ENCODE peak calls at places on chromosomes 3 and 15, in nine cellular contexts. One of them, this sample, is unnamed.

GRCh38 chr3:47661121-47661752 is 82.6 kb upstream of the CSPG5 start:
- DNase-seq in GM12865: no peak
- DNase-seq in dorsolateral prefrontal cortex: peak
- DNase-seq in endodermal cell: no peak
- DNase-seq in PC-9: no peak
- DNase-seq in CD8-positive, alpha-beta T cell: no peak
- DNase-seq in A549: peak
- DNase-seq in OCI-LY7: no peak
- DNase-seq in cardiac fibroblast: peak
- DNase-seq in this sample: peak

GRCh38 chr3:76700323-76700722 is 339.6 kb upstream of the ROBO2 start:
- DNase-seq in GM12865: no peak
- DNase-seq in dorsolateral prefrontal cortex: no peak
- DNase-seq in endodermal cell: no peak
- DNase-seq in PC-9: no peak
- DNase-seq in CD8-positive, alpha-beta T cell: no peak
- DNase-seq in A549: no peak
- DNase-seq in OCI-LY7: no peak
- DNase-seq in cardiac fibroblast: no peak
- DNase-seq in this sample: no peak

GRCh38 chr3:182117583-182117982 is 405.9 kb downstream of the SOX2 start:
- DNase-seq in GM12865: no peak
- DNase-seq in dorsolateral prefrontal cortex: no peak
- DNase-seq in endodermal cell: no peak
- DNase-seq in PC-9: no peak
- DNase-seq in CD8-positive, alpha-beta T cell: no peak
- DNase-seq in A549: no peak
- DNase-seq in OCI-LY7: no peak
- DNase-seq in cardiac fibroblast: no peak
- DNase-seq in this sample: no peak

GRCh38 chr15:39974656-39975230 is 40.8 kb downstream of the EIF2AK4 start:
- DNase-seq in GM12865: no peak
- DNase-seq in dorsolateral prefrontal cortex: no peak
- DNase-seq in endodermal cell: no peak
- DNase-seq in PC-9: no peak
- DNase-seq in CD8-positive, alpha-beta T cell: no peak
- DNase-seq in A549: no peak
- DNase-seq in OCI-LY7: no peak
- DNase-seq in cardiac fibroblast: no peak
- DNase-seq in this sample: no peak

GRCh38 chr3:18423401-18424212 is 1.5 kb downstream of the SATB1 start:
- DNase-seq in GM12865: peak
- DNase-seq in dorsolateral prefrontal cortex: peak
- DNase-seq in endodermal cell: peak
- DNase-seq in PC-9: peak
- DNase-seq in CD8-positive, alpha-beta T cell: no peak
- DNase-seq in A549: no peak
- DNase-seq in OCI-LY7: peak
- DNase-seq in cardiac fibroblast: peak
- DNase-seq in this sample: peak

GRCh38 chr3:112984485-112984884 is 6.3 kb upstream of the GTPBP8 start:
- DNase-seq in GM12865: peak
- DNase-seq in dorsolateral prefrontal cortex: no peak
- DNase-seq in endodermal cell: no peak
- DNase-seq in PC-9: no peak
- DNase-seq in CD8-positive, alpha-beta T cell: no peak
- DNase-seq in A549: no peak
- DNase-seq in OCI-LY7: no peak
- DNase-seq in cardiac fibroblast: peak
- DNase-seq in this sample: no peak

GRCh38 chr15:50059883-50060282 is 59.1 kb downstream of the ATP8B4 start:
- DNase-seq in GM12865: no peak
- DNase-seq in dorsolateral prefrontal cortex: no peak
- DNase-seq in endodermal cell: peak
- DNase-seq in PC-9: no peak
- DNase-seq in CD8-positive, alpha-beta T cell: no peak
- DNase-seq in A549: no peak
- DNase-seq in OCI-LY7: no peak
- DNase-seq in cardiac fibroblast: peak
- DNase-seq in this sample: no peak

GRCh38 chr3:197333901-197334639 is 35.7 kb upstream of the DLG1 start:
- DNase-seq in GM12865: no peak
- DNase-seq in dorsolateral prefrontal cortex: no peak
- DNase-seq in endodermal cell: peak
- DNase-seq in PC-9: peak
- DNase-seq in CD8-positive, alpha-beta T cell: no peak
- DNase-seq in A549: no peak
- DNase-seq in OCI-LY7: no peak
- DNase-seq in cardiac fibroblast: no peak
- DNase-seq in this sample: no peak

GRCh38 chr3:52040600-52040999 is 15.8 kb downstream of the DUSP7 start:
- DNase-seq in GM12865: no peak
- DNase-seq in dorsolateral prefrontal cortex: no peak
- DNase-seq in endodermal cell: no peak
- DNase-seq in PC-9: no peak
- DNase-seq in CD8-positive, alpha-beta T cell: no peak
- DNase-seq in A549: no peak
- DNase-seq in OCI-LY7: no peak
- DNase-seq in cardiac fibroblast: no peak
- DNase-seq in this sample: no peak

GRCh38 chr3:52039426-52039825 is 16.9 kb downstream of the DUSP7 start:
- DNase-seq in GM12865: no peak
- DNase-seq in dorsolateral prefrontal cortex: no peak
- DNase-seq in endodermal cell: no peak
- DNase-seq in PC-9: no peak
- DNase-seq in CD8-positive, alpha-beta T cell: no peak
- DNase-seq in A549: no peak
- DNase-seq in OCI-LY7: no peak
- DNase-seq in cardiac fibroblast: no peak
- DNase-seq in this sample: no peak

GRCh38 chr3:52043750-52044149 is 12.6 kb downstream of the DUSP7 start:
- DNase-seq in GM12865: no peak
- DNase-seq in dorsolateral prefrontal cortex: no peak
- DNase-seq in endodermal cell: no peak
- DNase-seq in PC-9: no peak
- DNase-seq in CD8-positive, alpha-beta T cell: no peak
- DNase-seq in A549: no peak
- DNase-seq in OCI-LY7: no peak
- DNase-seq in cardiac fibroblast: no peak
- DNase-seq in this sample: no peak

GRCh38 chr3:52039846-52040245 is 16.5 kb downstream of the DUSP7 start:
- DNase-seq in GM12865: no peak
- DNase-seq in dorsolateral prefrontal cortex: peak
- DNase-seq in endodermal cell: no peak
- DNase-seq in PC-9: no peak
- DNase-seq in CD8-positive, alpha-beta T cell: no peak
- DNase-seq in A549: no peak
- DNase-seq in OCI-LY7: no peak
- DNase-seq in cardiac fibroblast: peak
- DNase-seq in this sample: peak

DNA sequence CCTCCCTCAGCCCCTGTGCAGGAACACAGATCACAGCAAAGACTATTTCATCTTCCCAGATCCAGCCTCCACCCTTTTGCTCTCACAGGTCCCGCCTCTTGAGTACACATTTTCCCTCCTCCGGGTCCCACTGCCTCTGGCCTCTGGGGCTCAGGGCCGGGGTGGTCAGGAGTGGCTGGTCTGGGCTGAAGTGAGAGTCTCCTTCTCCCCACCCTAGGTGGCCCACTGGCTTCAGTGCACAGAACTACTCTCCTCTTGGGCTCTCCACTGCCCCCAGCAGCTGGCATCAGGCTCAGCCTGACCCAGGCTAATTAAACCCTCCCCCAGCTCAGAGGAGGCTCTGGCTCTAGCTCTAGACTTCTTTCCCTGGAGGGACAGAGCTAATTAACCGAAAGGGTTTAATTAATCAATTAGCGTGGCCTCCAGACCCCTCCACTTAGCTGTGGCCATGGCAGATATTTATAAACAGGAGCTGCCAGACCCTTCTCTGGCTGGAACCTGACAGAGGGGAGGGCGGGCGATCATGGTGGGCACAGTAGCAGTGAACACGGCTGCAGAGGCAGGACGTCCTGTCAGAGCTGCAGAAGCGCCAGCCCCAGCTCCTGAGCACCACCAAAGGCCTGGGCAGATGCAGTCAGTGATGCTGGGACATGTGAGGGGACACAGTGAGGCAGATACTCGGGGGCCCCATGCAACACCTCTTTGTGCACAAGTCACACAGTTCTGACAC is 15.1 kb downstream of the DUSP7 start:
- DNase-seq in GM12865: no peak
- DNase-seq in dorsolateral prefrontal cortex: peak
- DNase-seq in endodermal cell: peak
- DNase-seq in PC-9: no peak
- DNase-seq in CD8-positive, alpha-beta T cell: no peak
- DNase-seq in A549: no peak
- DNase-seq in OCI-LY7: no peak
- DNase-seq in cardiac fibroblast: no peak
- DNase-seq in this sample: no peak
- TF ChIP-seq CTCF in GM12865: no peak
- TF ChIP-seq CTCF in dorsolateral prefrontal cortex: peak
- TF ChIP-seq CTCF in endodermal cell: peak
- TF ChIP-seq CTCF in PC-9: no peak
- TF ChIP-seq CTCF in CD8-positive, alpha-beta T cell: no peak
- TF ChIP-seq CTCF in A549: no peak
- TF ChIP-seq CTCF in OCI-LY7: peak
- TF ChIP-seq CTCF in cardiac fibroblast: peak
- TF ChIP-seq CTCF in this sample: no peak

DNA sequence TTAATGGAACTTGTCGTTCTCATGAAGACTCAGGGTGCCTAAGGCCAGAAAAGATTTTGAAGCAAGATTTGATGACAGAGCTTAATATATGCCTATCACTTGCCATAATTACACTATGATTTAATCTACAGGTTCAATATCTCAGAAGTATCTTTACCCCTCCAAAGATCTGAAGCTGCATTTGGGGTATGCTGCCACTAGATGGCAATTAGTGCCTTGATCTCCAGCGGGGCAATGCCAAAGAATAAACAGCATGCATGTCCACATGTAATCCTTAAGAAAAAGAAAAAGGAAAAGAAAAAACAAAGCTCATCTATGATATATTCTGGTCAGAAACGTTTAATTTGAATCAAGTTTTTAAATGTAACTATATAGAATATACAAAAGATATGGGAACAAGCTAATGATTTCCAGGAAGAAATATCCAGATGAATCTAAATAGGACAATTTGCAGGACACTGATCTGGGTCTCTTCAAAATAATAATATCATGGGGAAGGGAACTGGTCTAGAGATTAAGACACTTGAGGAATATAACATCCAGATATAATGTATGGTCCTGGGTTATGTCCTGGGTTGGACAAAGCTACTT is 55.0 kb upstream of the SOX14 start:
- DNase-seq in GM12865: peak
- DNase-seq in dorsolateral prefrontal cortex: no peak
- DNase-seq in endodermal cell: peak
- DNase-seq in PC-9: no peak
- DNase-seq in CD8-positive, alpha-beta T cell: no peak
- DNase-seq in A549: peak
- DNase-seq in OCI-LY7: peak
- DNase-seq in cardiac fibroblast: peak
- DNase-seq in this sample: peak
- TF ChIP-seq CTCF in GM12865: peak
- TF ChIP-seq CTCF in dorsolateral prefrontal cortex: peak
- TF ChIP-seq CTCF in endodermal cell: peak
- TF ChIP-seq CTCF in PC-9: peak
- TF ChIP-seq CTCF in CD8-positive, alpha-beta T cell: no peak
- TF ChIP-seq CTCF in A549: peak
- TF ChIP-seq CTCF in OCI-LY7: peak
- TF ChIP-seq CTCF in cardiac fibroblast: peak
- TF ChIP-seq CTCF in this sample: peak

DNA sequence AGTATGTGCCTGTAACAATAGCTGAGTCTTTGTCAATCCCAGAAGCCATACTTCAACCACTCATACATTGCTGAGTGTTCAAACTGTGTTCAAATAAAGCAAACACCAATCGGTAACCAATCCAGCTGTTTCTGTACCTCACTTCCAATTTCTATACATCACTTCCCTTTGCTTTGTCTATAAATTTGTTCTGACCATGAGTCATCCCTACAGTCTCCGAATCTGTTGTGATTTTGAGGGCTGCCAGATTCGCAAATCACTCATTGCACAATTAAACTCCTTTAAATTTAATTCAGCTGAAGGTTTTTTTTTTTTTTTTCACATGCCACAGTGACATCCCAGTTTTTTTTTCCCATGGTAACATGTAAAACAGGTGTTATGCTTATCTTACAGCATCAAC is 870.3 kb downstream of the NAALADL2 start:
- DNase-seq in GM12865: no peak
- DNase-seq in dorsolateral prefrontal cortex: no peak
- DNase-seq in endodermal cell: no peak
- DNase-seq in PC-9: no peak
- DNase-seq in CD8-positive, alpha-beta T cell: no peak
- DNase-seq in A549: no peak
- DNase-seq in OCI-LY7: no peak
- DNase-seq in cardiac fibroblast: no peak
- DNase-seq in this sample: no peak
- TF ChIP-seq CTCF in GM12865: no peak
- TF ChIP-seq CTCF in dorsolateral prefrontal cortex: no peak
- TF ChIP-seq CTCF in endodermal cell: no peak
- TF ChIP-seq CTCF in PC-9: no peak
- TF ChIP-seq CTCF in CD8-positive, alpha-beta T cell: no peak
- TF ChIP-seq CTCF in A549: no peak
- TF ChIP-seq CTCF in OCI-LY7: no peak
- TF ChIP-seq CTCF in cardiac fibroblast: no peak
- TF ChIP-seq CTCF in this sample: no peak

GRCh38 chr3:52301042-52301441 is 13.4 kb downstream of the GLYCTK start:
- DNase-seq in GM12865: no peak
- DNase-seq in dorsolateral prefrontal cortex: no peak
- DNase-seq in endodermal cell: no peak
- DNase-seq in PC-9: no peak
- DNase-seq in CD8-positive, alpha-beta T cell: no peak
- DNase-seq in A549: no peak
- DNase-seq in OCI-LY7: no peak
- DNase-seq in cardiac fibroblast: no peak
- DNase-seq in this sample: no peak

GRCh38 chr3:52297242-52298146 is 9.9 kb downstream of the GLYCTK start:
- DNase-seq in GM12865: no peak
- DNase-seq in dorsolateral prefrontal cortex: no peak
- DNase-seq in endodermal cell: no peak
- DNase-seq in PC-9: no peak
- DNase-seq in CD8-positive, alpha-beta T cell: no peak
- DNase-seq in A549: no peak
- DNase-seq in OCI-LY7: no peak
- DNase-seq in cardiac fibroblast: no peak
- DNase-seq in this sample: no peak

GRCh38 chr3:52299247-52299657 is 11.6 kb downstream of the GLYCTK start:
- DNase-seq in GM12865: no peak
- DNase-seq in dorsolateral prefrontal cortex: no peak
- DNase-seq in endodermal cell: peak
- DNase-seq in PC-9: no peak
- DNase-seq in CD8-positive, alpha-beta T cell: no peak
- DNase-seq in A549: no peak
- DNase-seq in OCI-LY7: no peak
- DNase-seq in cardiac fibroblast: no peak
- DNase-seq in this sample: no peak

GRCh38 chr3:52298147-52299098 is 10.8 kb downstream of the GLYCTK start:
- DNase-seq in GM12865: no peak
- DNase-seq in dorsolateral prefrontal cortex: no peak
- DNase-seq in endodermal cell: peak
- DNase-seq in PC-9: no peak
- DNase-seq in CD8-positive, alpha-beta T cell: no peak
- DNase-seq in A549: no peak
- DNase-seq in OCI-LY7: no peak
- DNase-seq in cardiac fibroblast: no peak
- DNase-seq in this sample: no peak

DNA sequence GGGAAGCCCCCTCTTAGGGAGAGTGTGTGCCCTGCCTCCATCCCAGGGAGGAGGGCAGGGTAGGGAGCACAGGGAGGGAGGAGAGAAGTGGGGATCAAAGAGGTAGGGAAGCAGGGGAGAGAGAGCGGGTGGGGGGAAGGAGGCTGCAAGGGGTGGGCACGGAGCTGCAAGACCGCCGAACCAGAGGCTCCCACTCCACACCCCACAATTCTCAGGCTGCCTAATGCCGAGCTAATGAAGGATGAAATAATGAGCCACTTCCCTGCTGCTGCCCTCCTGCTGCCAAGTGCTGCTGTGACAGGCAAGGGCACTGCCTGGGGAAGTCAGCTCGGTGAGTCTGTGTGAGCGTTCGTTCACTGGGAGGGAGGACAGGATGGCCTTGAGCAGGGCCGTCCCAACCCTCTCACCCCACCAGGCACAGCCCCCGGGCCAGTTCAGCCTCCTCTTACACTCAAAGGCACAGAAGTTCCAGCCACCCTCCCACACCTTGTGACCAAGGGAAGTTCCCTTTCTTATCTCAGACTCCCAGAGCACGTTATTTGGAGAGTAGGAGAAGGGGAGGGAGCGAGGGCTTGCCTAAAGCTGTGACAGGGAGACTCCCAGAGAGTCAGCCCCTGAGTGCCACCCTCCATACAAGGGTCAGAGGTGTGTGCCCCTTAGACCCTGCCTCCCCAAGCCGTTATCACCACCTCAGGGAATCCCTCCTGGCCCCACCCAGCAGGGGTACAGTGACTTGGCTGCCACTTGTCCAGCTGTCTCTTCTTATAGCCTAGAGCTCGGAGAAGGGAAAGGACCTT is 12.4 kb downstream of the GLYCTK start:
- DNase-seq in GM12865: no peak
- DNase-seq in dorsolateral prefrontal cortex: no peak
- DNase-seq in endodermal cell: peak
- DNase-seq in PC-9: no peak
- DNase-seq in CD8-positive, alpha-beta T cell: no peak
- DNase-seq in A549: no peak
- DNase-seq in OCI-LY7: peak
- DNase-seq in cardiac fibroblast: peak
- DNase-seq in this sample: no peak
- TF ChIP-seq CTCF in GM12865: no peak
- TF ChIP-seq CTCF in dorsolateral prefrontal cortex: no peak
- TF ChIP-seq CTCF in endodermal cell: peak
- TF ChIP-seq CTCF in PC-9: no peak
- TF ChIP-seq CTCF in CD8-positive, alpha-beta T cell: no peak
- TF ChIP-seq CTCF in A549: no peak
- TF ChIP-seq CTCF in OCI-LY7: no peak
- TF ChIP-seq CTCF in cardiac fibroblast: peak
- TF ChIP-seq CTCF in this sample: no peak